ENCODE peak calls at places on chromosomes 6 and 20, in four cellular contexts. Y is AG04449; L is left cardiac atrium; X is activated CD4-positive, alpha-beta T cell treated with anti-CD3 and anti-CD28 coated beads, Interleukin-2, amount 50 U/mL, for 48 hours. I is an unnamed sample.

GRCh38 chr6:110484321-110484720 is 7.9 kb upstream of the SLC22A16 start:
- DNase-seq in L (no peak), X (no peak), Y (no peak), I (no peak)

GRCh38 chr20:47620808-47621805 is 119.4 kb downstream of the NCOA3 start:
- DNase-seq in L (no peak), X (no peak), Y (no peak), I (no peak)

GRCh38 chr20:63490416-63490815 is 8.5 kb downstream of the EEF1A2 start:
- DNase-seq in Y (no peak), L (no peak), X (no peak), I (no peak)

GRCh38 chr6:154848580-154848979 is 115.4 kb downstream of the SCAF8 start:
- DNase-seq in X (no peak), Y (no peak), L (no peak), I (no peak)

GRCh38 chr6:26420607-26421235 is 18.6 kb downstream of the BTN3A1 start:
- DNase-seq in Y (no peak), L (no peak), X (peak; percentile 17), I (peak; percentile 36)

GRCh38 chr6:118770835-118771234 is 119.4 kb upstream of the CEP85L start:
- DNase-seq in Y (no peak), L (no peak), X (no peak), I (no peak)

GRCh38 chr6:99013145-99013544 is 65.4 kb upstream of the FBXL4 start:
- DNase-seq in L (no peak), Y (peak; percentile 90), X (no peak), I (no peak)

GRCh38 chr6:170578909-170579308 is 5.5 kb downstream of the PDCD2 start:
- DNase-seq in X (no peak), Y (no peak), L (no peak), I (no peak)

GRCh38 chr20:55974491-55975202 is 30.7 kb downstream of the CBLN4 start:
- DNase-seq in L (no peak), Y (no peak), X (no peak), I (no peak)

GRCh38 chr20:57398231-57398821 is 7.1 kb downstream of the RBM38 start:
- DNase-seq in L (peak; percentile 57), X (peak; percentile 85), Y (no peak), I (peak; percentile 90)

GRCh38 chr20:43893930-43894329 is 20.7 kb upstream of the TOX2 start:
- DNase-seq in L (no peak), X (no peak), Y (no peak), I (no peak)

GRCh38 chr6:162177733-162178132 is 549.8 kb downstream of the PRKN start:
- DNase-seq in L (no peak), Y (no peak), X (no peak), I (no peak)

GRCh38 chr20:63290677-63291472 is 2.1 kb upstream of the COL20A1 start:
- DNase-seq in Y (no peak), L (no peak), X (peak; percentile 77), I (no peak)

GRCh38 chr20:50915424-50915823 is 15.8 kb downstream of the ADNP start:
- DNase-seq in L (no peak), X (no peak), Y (no peak), I (no peak)

GRCh38 chr6:159252955-159253508 is 83.8 kb downstream of the FNDC1 start:
- DNase-seq in X (no peak), L (no peak), Y (no peak), I (no peak)

GRCh38 chr20:64244870-64245603 is 10.5 kb upstream of the PCMTD2 start:
- DNase-seq in X (no peak), Y (no peak), L (peak; percentile 3), I (no peak)

GRCh38 chr6:149093643-149094042 is 223.9 kb upstream of the TAB2 start:
- DNase-seq in X (no peak), L (no peak), Y (no peak), I (no peak)

GRCh38 chr6:128507337-128508310 is 12.8 kb downstream of the PTPRK start:
- DNase-seq in X (no peak), L (no peak), Y (peak; percentile 36), I (no peak)

GRCh38 chr6:22147983-22148797 is 148.6 kb downstream of the PRL start:
- DNase-seq in Y (peak; percentile 29), X (no peak), L (peak; percentile 25), I (no peak)

GRCh38 chr6:113276631-113277030 is 580.5 kb upstream of the MARCKS start:
- DNase-seq in Y (no peak), X (no peak), L (no peak), I (no peak)

GRCh38 chr6:7513534-7513933 is 27.9 kb upstream of the DSP start:
- DNase-seq in Y (no peak), L (no peak), X (no peak), I (no peak)

GRCh38 chr6:122014961-122015360 is 384.5 kb upstream of the HSF2 start:
- DNase-seq in X (no peak), Y (peak; percentile 90), L (no peak), I (no peak)

GRCh38 chr6:137234505-137234863 is 15.3 kb upstream of the IFNGR1 start:
- DNase-seq in L (no peak), X (no peak), Y (no peak), I (no peak)

GRCh38 chr20:8519887-8520286 is 387.8 kb downstream of the PLCB1 start:
- DNase-seq in Y (no peak), L (no peak), X (no peak), I (no peak)

GRCh38 chr20:35395728-35396127 is 16.0 kb downstream of the UQCC1 start:
- DNase-seq in X (no peak), L (peak; percentile 41), Y (peak; percentile 64), I (no peak)

GRCh38 chr6:99589907-99590493 is 16.6 kb upstream of the PRDM13 start:
- DNase-seq in L (no peak), X (no peak), Y (no peak), I (no peak)

GRCh38 chr6:43060755-43061633 is 1.6 kb downstream of the KLC4 start:
- DNase-seq in Y (no peak), L (no peak), X (no peak), I (no peak)

GRCh38 chr20:36773123-36773547 is 428 bp downstream of the DSN1 start:
- DNase-seq in Y (no peak), X (no peak), L (no peak), I (no peak)

GRCh38 chr6:53486679-53487078 is 58.2 kb downstream of the GCLC start:
- DNase-seq in L (no peak), Y (no peak), X (no peak), I (no peak)

GRCh38 chr6:49790340-49790739 is 3.3 kb upstream of the PGK2 start:
- DNase-seq in Y (no peak), L (no peak), X (no peak), I (no peak)

GRCh38 chr6:72624557-72625160 is 2.8 kb downstream of the KCNQ5 start:
- DNase-seq in X (no peak), L (no peak), Y (no peak), I (no peak)